ENCODE peak calls at places on chromosomes 11 and 22, in four cellular contexts. I is IMR-90, B is PC-9, K is choroid plexus epithelial cell. R is an unnamed sample.
A peak's percentile ranks its signal among the peaks of the same experiment; 100 is the strongest.

GRCh38 chr11:15197696-15198095 is 83.0 kb downstream of the INSC start:
- DNase-seq in B (no peak), K (no peak), I (peak; percentile 59), R (no peak)

GRCh38 chr22:47623056-47623739 is 860.7 kb downstream of the TBC1D22A start:
- DNase-seq in K (no peak), I (no peak), B (no peak), R (no peak)

GRCh38 chr11:26578998-26579635 is 7.1 kb upstream of the MUC15 start:
- DNase-seq in B (no peak), I (no peak), K (peak; percentile 20), R (peak; percentile 35)

GRCh38 chr22:36016656-36017055 is 12.0 kb downstream of the RBFOX2 start:
- DNase-seq in I (no peak), B (no peak), K (no peak), R (no peak)

GRCh38 chr11:865512-866430 is 23.1 kb downstream of the TSPAN4 start:
- DNase-seq in K (no peak), B (no peak), I (no peak), R (no peak)

GRCh38 chr11:8937159-8937558 is 4.4 kb upstream of the C11orf16 start:
- DNase-seq in K (no peak), B (no peak), I (no peak), R (no peak)

GRCh38 chr11:16669799-16670415 is 68.5 kb upstream of the C11orf58 start:
- DNase-seq in I (peak; percentile 25), K (peak; percentile 5), B (peak; percentile 81), R (peak; percentile 79)

GRCh38 chr11:46677991-46678740 is 22.3 kb downstream of the ARHGAP1 start:
- DNase-seq in I (peak; percentile 60), K (peak; percentile 48), B (no peak), R (no peak)

GRCh38 chr11:73956876-73957653 is 6.2 kb downstream of the DNAJB13 start:
- DNase-seq in K (no peak), B (no peak), I (no peak), R (no peak)

DNA sequence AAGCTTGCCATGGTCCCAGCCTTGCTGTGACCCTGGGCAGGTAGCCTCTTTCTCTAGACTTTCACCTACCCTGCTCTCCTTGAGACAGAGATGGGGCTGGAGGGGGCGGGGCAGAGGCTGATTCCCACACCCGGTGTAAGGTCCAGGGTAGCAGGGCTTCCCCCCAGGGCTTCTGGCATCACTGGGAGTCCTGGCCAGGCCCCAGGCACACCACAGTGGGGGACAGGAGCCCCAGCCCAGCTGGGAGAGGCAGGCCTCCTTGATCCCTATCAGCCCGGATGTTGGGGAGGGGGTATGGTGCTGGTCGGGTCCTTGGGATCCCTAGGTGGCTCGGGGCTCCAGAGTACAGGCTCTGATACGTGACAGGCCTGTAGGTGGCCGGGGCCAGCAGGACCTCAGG is 1.7 kb upstream of the NUDT8 start:
- DNase-seq in B (no peak), I (no peak), K (no peak), R (no peak)
- H3K4me3 ChIP-seq in B (no peak overlapping the region), I (no peak overlapping the region), K (no peak overlapping the region), R (no peak overlapping the region)

GRCh38 chr22:46106279-46107022 is 43.9 kb upstream of the PPARA start:
- DNase-seq in B (no peak), I (no peak), K (no peak), R (no peak)

GRCh38 chr22:46104170-46104880 is 46.0 kb upstream of the PPARA start:
- DNase-seq in B (no peak), K (no peak), I (no peak), R (no peak)

GRCh38 chr22:46105494-46106278 is 44.6 kb upstream of the PPARA start:
- DNase-seq in K (peak; percentile 66), I (peak; percentile 59), B (peak; percentile 86), R (peak; percentile 77)

GRCh38 chr22:46103664-46104063 is 46.7 kb upstream of the PPARA start:
- DNase-seq in B (no peak), I (no peak), K (no peak), R (no peak)

DNA sequence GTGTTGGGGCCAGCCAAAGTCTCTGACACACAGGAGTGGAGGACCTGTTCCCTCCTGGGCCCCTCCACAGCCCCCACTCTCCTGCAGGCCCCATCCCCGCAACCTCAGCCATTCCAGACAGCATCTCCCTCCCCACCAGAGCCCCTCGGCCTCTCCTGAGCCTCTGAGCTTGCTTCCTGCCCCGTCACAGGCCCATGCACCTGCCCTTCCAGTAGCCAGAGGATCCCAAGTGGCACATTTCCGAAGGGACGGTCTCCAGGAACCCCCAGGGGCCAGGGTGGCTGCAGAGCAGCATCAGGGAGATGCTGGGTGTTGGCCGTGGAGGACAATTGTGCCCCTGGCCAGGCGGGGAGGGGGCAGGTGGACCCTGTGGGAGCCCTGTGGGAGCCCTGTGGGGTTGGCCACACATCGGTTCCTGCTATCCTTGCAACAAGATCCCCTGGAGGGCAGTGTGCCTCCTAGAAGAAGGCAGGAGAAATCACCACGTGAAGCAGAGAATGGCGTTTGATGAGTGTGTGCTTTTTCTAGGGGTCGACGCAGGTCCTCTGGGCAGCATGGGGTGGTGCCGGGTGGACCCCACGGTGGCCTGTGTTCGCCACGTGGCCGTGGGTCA is 45.3 kb upstream of the PPARA start:
- DNase-seq in K (no peak), I (no peak), B (peak; percentile 37), R (no peak)
- H3K4me3 ChIP-seq in K (no peak overlapping the region), I (no peak overlapping the region), B (no peak overlapping the region), R (no peak overlapping the region)

GRCh38 chr11:95792200-95792599 is 1.9 kb downstream of the CEP57 start:
- DNase-seq in B (no peak), I (no peak), K (no peak), R (no peak)
- H3K4me3 ChIP-seq in B (peak overlapping the region; percentile 87), I (no peak overlapping the region), K (no peak overlapping the region), R (no peak overlapping the region)

GRCh38 chr22:45554040-45554406 is 51.3 kb downstream of the FBLN1 start:
- DNase-seq in I (no peak), B (no peak), K (no peak), R (no peak)
- H3K4me3 ChIP-seq in I (no peak overlapping the region), B (no peak overlapping the region), K (no peak overlapping the region), R (no peak overlapping the region)